ENCODE peak calls at places on chromosome 6, in ten cellular contexts. T, W, H, F, S, B, Z, K, P and M are unnamed samples.

GRCh38 chr6:106749611-106750010 is 120.2 kb downstream of the QRSL1 start:
- DNase-seq in T (no peak), W (no peak), H (no peak), F (no peak), S (no peak), B (no peak), Z (no peak), K (no peak), P (no peak), M (no peak)

GRCh38 chr6:146871613-146872465 is 273.1 kb downstream of the ADGB start:
- DNase-seq in T (no peak), W (peak; percentile 31), H (no peak), F (no peak), S (no peak), B (no peak), Z (no peak), K (no peak), P (no peak), M (no peak)

GRCh38 chr6:44256291-44257006 is 879 bp downstream of the SLC35B2 start:
- DNase-seq in T (no peak), W (no peak), H (no peak), F (no peak), S (no peak), B (no peak), Z (no peak), K (no peak), P (no peak), M (no peak)

GRCh38 chr6:128964771-128965170 is 81.8 kb downstream of the LAMA2 start:
- DNase-seq in T (no peak), W (no peak), H (no peak), F (no peak), S (no peak), B (no peak), Z (no peak), K (no peak), P (no peak), M (no peak)

GRCh38 chr6:35228483-35228882 is 14.7 kb downstream of the SCUBE3 start:
- DNase-seq in T (no peak), W (no peak), H (no peak), F (no peak), S (no peak), B (no peak), Z (no peak), K (no peak), P (no peak), M (no peak)

GRCh38 chr6:52904562-52905279 is 4.8 kb downstream of the GSTA3 start:
- DNase-seq in T (no peak), W (no peak), H (no peak), F (no peak), S (peak; percentile 29), B (no peak), Z (no peak), K (no peak), P (no peak), M (no peak)

GRCh38 chr6:109891924-109892323 is 86.2 kb upstream of the GPR6 start:
- DNase-seq in T (no peak), W (no peak), H (no peak), F (no peak), S (no peak), B (no peak), Z (no peak), K (no peak), P (no peak), M (no peak)

GRCh38 chr6:10613693-10614092 is 80.7 kb downstream of the C6orf52 start:
- DNase-seq in T (no peak), W (no peak), H (no peak), F (no peak), S (no peak), B (no peak), Z (no peak), K (no peak), P (no peak), M (no peak)

GRCh38 chr6:161169690-161170089 is 104.2 kb downstream of the AGPAT4 start:
- DNase-seq in T (peak; percentile 39), W (peak; percentile 37), H (no peak), F (no peak), S (no peak), B (no peak), Z (no peak), K (no peak), P (no peak), M (no peak)

GRCh38 chr6:43303751-43304331 is 4.8 kb downstream of the CRIP3 start:
- DNase-seq in T (no peak), W (no peak), H (no peak), F (no peak), S (no peak), B (no peak), Z (no peak), K (no peak), P (no peak), M (no peak)

GRCh38 chr6:160133441-160134336 is 12.1 kb downstream of the SLC22A1 start:
- DNase-seq in T (no peak), W (no peak), H (no peak), F (no peak), S (no peak), B (no peak), Z (no peak), K (no peak), P (no peak), M (no peak)

GRCh38 chr6:167676000-167676665 is 150.6 kb upstream of the AFDN start:
- DNase-seq in T (no peak), W (peak; percentile 86), H (peak; percentile 53), F (no peak), S (peak; percentile 42), B (no peak), Z (peak; percentile 53), K (no peak), P (no peak), M (no peak)

GRCh38 chr6:164069352-164070022 is 655.0 kb downstream of the QKI start:
- DNase-seq in T (peak; percentile 73), W (no peak), H (no peak), F (no peak), S (no peak), B (no peak), Z (peak; percentile 81), K (no peak), P (no peak), M (no peak)

GRCh38 chr6:57313711-57314471 is 3.5 kb upstream of the PRIM2 start:
- DNase-seq in T (no peak), W (peak; percentile 82), H (no peak), F (peak; percentile 99), S (peak; percentile 74), B (no peak), Z (no peak), K (no peak), P (no peak), M (no peak)

GRCh38 chr6:48928937-48929336 is 534.1 kb downstream of the MMUT start:
- DNase-seq in T (no peak), W (no peak), H (no peak), F (no peak), S (peak; percentile 1), B (no peak), Z (no peak), K (no peak), P (no peak), M (no peak)
- TF ChIP-seq CTCF in T (no peak), W (no peak), H (no peak), F (no peak), S (no peak), B (no peak), Z (no peak), K (no peak), P (no peak), M (no peak)

GRCh38 chr6:17066610-17067009 is 35.2 kb upstream of the STMND1 start:
- DNase-seq in T (no peak), W (no peak), H (no peak), F (no peak), S (no peak), B (no peak), Z (no peak), K (peak; percentile 2), P (no peak), M (no peak)
- H3K4me3 ChIP-seq in T (no peak overlapping the region), W (no peak overlapping the region), H (no peak overlapping the region), F (no peak overlapping the region), S (no peak overlapping the region), B (no peak overlapping the region), Z (no peak overlapping the region), K (no peak overlapping the region), P (no peak overlapping the region), M (no peak overlapping the region)

DNA sequence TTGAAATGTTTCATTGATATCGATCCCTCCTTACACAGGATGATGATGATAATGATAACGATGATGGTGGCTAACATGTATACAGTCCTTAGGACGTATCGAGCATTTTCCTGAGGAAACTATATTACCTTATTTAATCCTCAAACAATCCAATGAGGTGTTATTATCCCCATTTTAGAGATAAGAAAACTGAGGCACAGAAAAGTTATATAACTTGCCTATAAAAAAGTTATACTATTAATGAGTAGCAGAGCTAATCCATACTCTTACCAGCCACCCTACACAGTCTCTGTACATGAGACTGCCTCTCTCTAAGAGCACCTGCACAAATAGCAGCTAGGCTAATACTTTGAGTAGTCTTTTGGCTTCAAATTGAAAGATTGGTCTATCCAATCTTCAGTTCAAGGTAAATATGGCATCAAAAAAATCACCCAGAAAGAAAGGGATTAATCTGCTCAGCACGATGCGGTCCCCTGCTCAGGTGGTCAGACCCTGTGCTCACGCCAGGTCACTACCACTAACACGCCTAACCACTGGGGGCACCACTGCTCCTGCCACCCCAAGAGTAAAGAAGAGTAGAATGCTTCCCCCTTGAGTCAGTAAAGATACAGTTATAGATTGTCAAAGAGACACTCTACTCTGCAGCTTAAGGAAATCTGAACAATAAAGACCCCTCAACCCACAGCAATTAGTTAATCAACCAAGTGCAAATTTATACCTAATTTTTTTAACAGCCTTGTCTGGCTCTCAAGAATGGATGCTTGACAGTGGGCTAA is 15.0 kb downstream of the GABBR1 start:
- DNase-seq in T (no peak), W (no peak), H (no peak), F (no peak), S (no peak), B (no peak), Z (no peak), K (peak; percentile 11), P (no peak), M (no peak)
- TF ChIP-seq CTCF in T (no peak), W (no peak), H (peak; percentile 20), F (peak; percentile 7), S (peak; percentile 10), B (no peak), Z (no peak), K (peak; percentile 44), P (no peak), M (peak; percentile 51)

GRCh38 chr6:127518212-127518709 is 874 bp downstream of the MTCL3 start:
- DNase-seq in T (no peak), W (no peak), H (no peak), F (no peak), S (peak; percentile 40), B (no peak), Z (no peak), K (no peak), P (no peak), M (no peak)
- H3K4me3 ChIP-seq in T (no peak overlapping the region), W (no peak overlapping the region), H (no peak overlapping the region), F (peak overlapping the region; percentile 35), S (peak overlapping the region; percentile 72), B (peak overlapping the region; percentile 34), Z (peak overlapping the region; percentile 56), K (no peak overlapping the region), P (no peak overlapping the region), M (no peak overlapping the region)